ENCODE peak calls at places on chromosomes 16 and 17, in nine cellular contexts. One of them, this sample, is unnamed.

GRCh38 chr17:7667616-7668406 is 17.1 kb downstream of the ATP1B2 start:
- DNase-seq in activated T-cell treated with anti-CD3 and anti-CD28 coated beads for 1 hour: no peak
- DNase-seq in cerebellar nuclear complex: no peak
- DNase-seq in hepatic stellate cell: no peak
- DNase-seq in effector CD4-positive, alpha-beta T cell: no peak
- DNase-seq in stimulated activated naive B cell treated with anti-CD40 and anti-IgM and Interleukin-4, amounts not matched to agents 10 μg/mL and 1 μg/mL and 100 μg/mL, for 72 hours: no peak
- DNase-seq in HFF-Myc: no peak
- DNase-seq in skeletal muscle cell: no peak
- DNase-seq in epithelial cell of prostate: no peak
- DNase-seq in this sample: no peak

GRCh38 chr17:76385892-76386786 is 1.7 kb downstream of the SPHK1 start:
- DNase-seq in cerebellar nuclear complex: no peak
- DNase-seq in stimulated activated naive B cell treated with anti-CD40 and anti-IgM and Interleukin-4, amounts not matched to agents 10 μg/mL and 1 μg/mL and 100 μg/mL, for 72 hours: peak; percentile 75
- DNase-seq in epithelial cell of prostate: no peak
- DNase-seq in effector CD4-positive, alpha-beta T cell: peak; percentile 73
- DNase-seq in skeletal muscle cell: no peak
- DNase-seq in HFF-Myc: no peak
- DNase-seq in hepatic stellate cell: peak; percentile 94
- DNase-seq in activated T-cell treated with anti-CD3 and anti-CD28 coated beads for 1 hour: peak; percentile 78
- DNase-seq in this sample: peak; percentile 54

GRCh38 chr16:84929421-84930297 is 81.7 kb downstream of the ZDHHC7 start:
- DNase-seq in activated T-cell treated with anti-CD3 and anti-CD28 coated beads for 1 hour: no peak
- DNase-seq in HFF-Myc: no peak
- DNase-seq in stimulated activated naive B cell treated with anti-CD40 and anti-IgM and Interleukin-4, amounts not matched to agents 10 μg/mL and 1 μg/mL and 100 μg/mL, for 72 hours: no peak
- DNase-seq in cerebellar nuclear complex: no peak
- DNase-seq in skeletal muscle cell: no peak
- DNase-seq in epithelial cell of prostate: no peak
- DNase-seq in effector CD4-positive, alpha-beta T cell: no peak
- DNase-seq in hepatic stellate cell: no peak
- DNase-seq in this sample: no peak

GRCh38 chr17:81365148-81365600 is 30.1 kb upstream of the BAHCC1 start:
- DNase-seq in stimulated activated naive B cell treated with anti-CD40 and anti-IgM and Interleukin-4, amounts not matched to agents 10 μg/mL and 1 μg/mL and 100 μg/mL, for 72 hours: no peak
- DNase-seq in cerebellar nuclear complex: no peak
- DNase-seq in HFF-Myc: no peak
- DNase-seq in effector CD4-positive, alpha-beta T cell: no peak
- DNase-seq in activated T-cell treated with anti-CD3 and anti-CD28 coated beads for 1 hour: no peak
- DNase-seq in epithelial cell of prostate: peak; percentile 75
- DNase-seq in skeletal muscle cell: peak; percentile 46
- DNase-seq in hepatic stellate cell: no peak
- DNase-seq in this sample: no peak

GRCh38 chr16:89589241-89589926 is 13.8 kb downstream of the CPNE7 start:
- DNase-seq in hepatic stellate cell: no peak
- DNase-seq in stimulated activated naive B cell treated with anti-CD40 and anti-IgM and Interleukin-4, amounts not matched to agents 10 μg/mL and 1 μg/mL and 100 μg/mL, for 72 hours: no peak
- DNase-seq in HFF-Myc: no peak
- DNase-seq in effector CD4-positive, alpha-beta T cell: no peak
- DNase-seq in cerebellar nuclear complex: no peak
- DNase-seq in activated T-cell treated with anti-CD3 and anti-CD28 coated beads for 1 hour: no peak
- DNase-seq in skeletal muscle cell: no peak
- DNase-seq in epithelial cell of prostate: no peak
- DNase-seq in this sample: no peak

GRCh38 chr17:40827746-40828453 is 5.5 kb upstream of the KRT10 start:
- DNase-seq in epithelial cell of prostate: no peak
- DNase-seq in skeletal muscle cell: peak; percentile 61
- DNase-seq in activated T-cell treated with anti-CD3 and anti-CD28 coated beads for 1 hour: no peak
- DNase-seq in effector CD4-positive, alpha-beta T cell: no peak
- DNase-seq in hepatic stellate cell: no peak
- DNase-seq in HFF-Myc: no peak
- DNase-seq in stimulated activated naive B cell treated with anti-CD40 and anti-IgM and Interleukin-4, amounts not matched to agents 10 μg/mL and 1 μg/mL and 100 μg/mL, for 72 hours: no peak
- DNase-seq in cerebellar nuclear complex: no peak
- DNase-seq in this sample: no peak

GRCh38 chr17:74368341-74369152 is 1.2 kb downstream of the GPR142 start:
- DNase-seq in effector CD4-positive, alpha-beta T cell: peak; percentile 63
- DNase-seq in skeletal muscle cell: peak; percentile 4
- DNase-seq in hepatic stellate cell: peak; percentile 91
- DNase-seq in cerebellar nuclear complex: no peak
- DNase-seq in stimulated activated naive B cell treated with anti-CD40 and anti-IgM and Interleukin-4, amounts not matched to agents 10 μg/mL and 1 μg/mL and 100 μg/mL, for 72 hours: peak; percentile 48
- DNase-seq in epithelial cell of prostate: no peak
- DNase-seq in activated T-cell treated with anti-CD3 and anti-CD28 coated beads for 1 hour: peak; percentile 76
- DNase-seq in HFF-Myc: peak; percentile 7
- DNase-seq in this sample: peak; percentile 19

GRCh38 chr16:67529639-67530012 is 997 bp downstream of the RIPOR1 start:
- DNase-seq in epithelial cell of prostate: no peak
- DNase-seq in cerebellar nuclear complex: no peak
- DNase-seq in hepatic stellate cell: no peak
- DNase-seq in activated T-cell treated with anti-CD3 and anti-CD28 coated beads for 1 hour: no peak
- DNase-seq in skeletal muscle cell: no peak
- DNase-seq in stimulated activated naive B cell treated with anti-CD40 and anti-IgM and Interleukin-4, amounts not matched to agents 10 μg/mL and 1 μg/mL and 100 μg/mL, for 72 hours: no peak
- DNase-seq in HFF-Myc: no peak
- DNase-seq in effector CD4-positive, alpha-beta T cell: no peak
- DNase-seq in this sample: no peak

GRCh38 chr16:89442990-89443726 is 47.2 kb downstream of the ANKRD11 start:
- DNase-seq in cerebellar nuclear complex: peak; percentile 40
- DNase-seq in epithelial cell of prostate: peak; percentile 88
- DNase-seq in skeletal muscle cell: peak; percentile 39
- DNase-seq in activated T-cell treated with anti-CD3 and anti-CD28 coated beads for 1 hour: no peak
- DNase-seq in stimulated activated naive B cell treated with anti-CD40 and anti-IgM and Interleukin-4, amounts not matched to agents 10 μg/mL and 1 μg/mL and 100 μg/mL, for 72 hours: no peak
- DNase-seq in HFF-Myc: no peak
- DNase-seq in hepatic stellate cell: peak; percentile 78
- DNase-seq in effector CD4-positive, alpha-beta T cell: no peak
- DNase-seq in this sample: peak; percentile 57

GRCh38 chr16:81650982-81651562 is 128.0 kb upstream of the PLCG2 start:
- DNase-seq in effector CD4-positive, alpha-beta T cell: no peak
- DNase-seq in stimulated activated naive B cell treated with anti-CD40 and anti-IgM and Interleukin-4, amounts not matched to agents 10 μg/mL and 1 μg/mL and 100 μg/mL, for 72 hours: no peak
- DNase-seq in HFF-Myc: no peak
- DNase-seq in epithelial cell of prostate: no peak
- DNase-seq in activated T-cell treated with anti-CD3 and anti-CD28 coated beads for 1 hour: no peak
- DNase-seq in hepatic stellate cell: no peak
- DNase-seq in skeletal muscle cell: no peak
- DNase-seq in cerebellar nuclear complex: no peak
- DNase-seq in this sample: no peak

GRCh38 chr17:31487648-31488263 is 96.3 kb downstream of the RAB11FIP4 start:
- DNase-seq in skeletal muscle cell: no peak
- DNase-seq in hepatic stellate cell: peak; percentile 55
- DNase-seq in HFF-Myc: no peak
- DNase-seq in epithelial cell of prostate: peak; percentile 57
- DNase-seq in cerebellar nuclear complex: peak; percentile 78
- DNase-seq in stimulated activated naive B cell treated with anti-CD40 and anti-IgM and Interleukin-4, amounts not matched to agents 10 μg/mL and 1 μg/mL and 100 μg/mL, for 72 hours: peak; percentile 86
- DNase-seq in activated T-cell treated with anti-CD3 and anti-CD28 coated beads for 1 hour: peak; percentile 94
- DNase-seq in effector CD4-positive, alpha-beta T cell: peak; percentile 93
- DNase-seq in this sample: no peak

GRCh38 chr16:30786936-30787612 is at the start of gene ZNF629:
- DNase-seq in skeletal muscle cell: no peak
- DNase-seq in hepatic stellate cell: peak; percentile 93
- DNase-seq in stimulated activated naive B cell treated with anti-CD40 and anti-IgM and Interleukin-4, amounts not matched to agents 10 μg/mL and 1 μg/mL and 100 μg/mL, for 72 hours: no peak
- DNase-seq in effector CD4-positive, alpha-beta T cell: no peak
- DNase-seq in epithelial cell of prostate: no peak
- DNase-seq in activated T-cell treated with anti-CD3 and anti-CD28 coated beads for 1 hour: no peak
- DNase-seq in HFF-Myc: no peak
- DNase-seq in cerebellar nuclear complex: peak; percentile 31
- DNase-seq in this sample: no peak

GRCh38 chr17:46020023-46020735 is 21.1 kb downstream of the STH start:
- DNase-seq in stimulated activated naive B cell treated with anti-CD40 and anti-IgM and Interleukin-4, amounts not matched to agents 10 μg/mL and 1 μg/mL and 100 μg/mL, for 72 hours: peak; percentile 63
- DNase-seq in hepatic stellate cell: no peak
- DNase-seq in effector CD4-positive, alpha-beta T cell: peak; percentile 26
- DNase-seq in activated T-cell treated with anti-CD3 and anti-CD28 coated beads for 1 hour: peak; percentile 30
- DNase-seq in epithelial cell of prostate: no peak
- DNase-seq in HFF-Myc: no peak
- DNase-seq in cerebellar nuclear complex: no peak
- DNase-seq in skeletal muscle cell: no peak
- DNase-seq in this sample: no peak

GRCh38 chr17:75371339-75371738 is 34.1 kb downstream of the GRB2 start:
- DNase-seq in hepatic stellate cell: no peak
- DNase-seq in effector CD4-positive, alpha-beta T cell: no peak
- DNase-seq in skeletal muscle cell: no peak
- DNase-seq in epithelial cell of prostate: no peak
- DNase-seq in activated T-cell treated with anti-CD3 and anti-CD28 coated beads for 1 hour: no peak
- DNase-seq in cerebellar nuclear complex: no peak
- DNase-seq in HFF-Myc: no peak
- DNase-seq in stimulated activated naive B cell treated with anti-CD40 and anti-IgM and Interleukin-4, amounts not matched to agents 10 μg/mL and 1 μg/mL and 100 μg/mL, for 72 hours: no peak
- DNase-seq in this sample: no peak

GRCh38 chr17:32323784-32324590 is 18.0 kb downstream of the C17orf75 start:
- DNase-seq in skeletal muscle cell: no peak
- DNase-seq in stimulated activated naive B cell treated with anti-CD40 and anti-IgM and Interleukin-4, amounts not matched to agents 10 μg/mL and 1 μg/mL and 100 μg/mL, for 72 hours: no peak
- DNase-seq in effector CD4-positive, alpha-beta T cell: no peak
- DNase-seq in activated T-cell treated with anti-CD3 and anti-CD28 coated beads for 1 hour: no peak
- DNase-seq in HFF-Myc: no peak
- DNase-seq in epithelial cell of prostate: peak; percentile 22
- DNase-seq in hepatic stellate cell: peak; percentile 37
- DNase-seq in cerebellar nuclear complex: no peak
- DNase-seq in this sample: no peak

GRCh38 chr16:8753411-8754054 is 43.9 kb downstream of the TMEM186 start:
- DNase-seq in stimulated activated naive B cell treated with anti-CD40 and anti-IgM and Interleukin-4, amounts not matched to agents 10 μg/mL and 1 μg/mL and 100 μg/mL, for 72 hours: no peak
- DNase-seq in cerebellar nuclear complex: no peak
- DNase-seq in skeletal muscle cell: no peak
- DNase-seq in epithelial cell of prostate: no peak
- DNase-seq in hepatic stellate cell: no peak
- DNase-seq in HFF-Myc: no peak
- DNase-seq in activated T-cell treated with anti-CD3 and anti-CD28 coated beads for 1 hour: no peak
- DNase-seq in effector CD4-positive, alpha-beta T cell: no peak
- DNase-seq in this sample: no peak

GRCh38 chr16:15466886-15467781 is 32.7 kb downstream of the BMERB1 start:
- DNase-seq in hepatic stellate cell: no peak
- DNase-seq in effector CD4-positive, alpha-beta T cell: no peak
- DNase-seq in stimulated activated naive B cell treated with anti-CD40 and anti-IgM and Interleukin-4, amounts not matched to agents 10 μg/mL and 1 μg/mL and 100 μg/mL, for 72 hours: no peak
- DNase-seq in cerebellar nuclear complex: no peak
- DNase-seq in activated T-cell treated with anti-CD3 and anti-CD28 coated beads for 1 hour: no peak
- DNase-seq in HFF-Myc: no peak
- DNase-seq in epithelial cell of prostate: no peak
- DNase-seq in skeletal muscle cell: no peak
- DNase-seq in this sample: no peak

GRCh38 chr17:32627233-32628008 is 140.6 kb downstream of the CDK5R1 start:
- DNase-seq in hepatic stellate cell: peak; percentile 15
- DNase-seq in epithelial cell of prostate: no peak
- DNase-seq in HFF-Myc: no peak
- DNase-seq in stimulated activated naive B cell treated with anti-CD40 and anti-IgM and Interleukin-4, amounts not matched to agents 10 μg/mL and 1 μg/mL and 100 μg/mL, for 72 hours: no peak
- DNase-seq in activated T-cell treated with anti-CD3 and anti-CD28 coated beads for 1 hour: no peak
- DNase-seq in effector CD4-positive, alpha-beta T cell: no peak
- DNase-seq in skeletal muscle cell: no peak
- DNase-seq in cerebellar nuclear complex: peak; percentile 88
- DNase-seq in this sample: no peak

GRCh38 chr16:85733155-85733838 is 17.6 kb downstream of the C16orf74 start:
- DNase-seq in effector CD4-positive, alpha-beta T cell: no peak
- DNase-seq in cerebellar nuclear complex: no peak
- DNase-seq in epithelial cell of prostate: no peak
- DNase-seq in hepatic stellate cell: no peak
- DNase-seq in stimulated activated naive B cell treated with anti-CD40 and anti-IgM and Interleukin-4, amounts not matched to agents 10 μg/mL and 1 μg/mL and 100 μg/mL, for 72 hours: no peak
- DNase-seq in HFF-Myc: no peak
- DNase-seq in skeletal muscle cell: peak; percentile 46
- DNase-seq in activated T-cell treated with anti-CD3 and anti-CD28 coated beads for 1 hour: no peak
- DNase-seq in this sample: no peak

GRCh38 chr16:86663691-86664517 is 85.6 kb downstream of the FOXL1 start:
- DNase-seq in stimulated activated naive B cell treated with anti-CD40 and anti-IgM and Interleukin-4, amounts not matched to agents 10 μg/mL and 1 μg/mL and 100 μg/mL, for 72 hours: no peak
- DNase-seq in activated T-cell treated with anti-CD3 and anti-CD28 coated beads for 1 hour: no peak
- DNase-seq in hepatic stellate cell: no peak
- DNase-seq in epithelial cell of prostate: no peak
- DNase-seq in HFF-Myc: no peak
- DNase-seq in cerebellar nuclear complex: no peak
- DNase-seq in skeletal muscle cell: peak; percentile 84
- DNase-seq in effector CD4-positive, alpha-beta T cell: no peak
- DNase-seq in this sample: no peak

GRCh38 chr17:17551361-17551760 is 40.1 kb downstream of the PEMT start:
- DNase-seq in skeletal muscle cell: no peak
- DNase-seq in epithelial cell of prostate: no peak
- DNase-seq in stimulated activated naive B cell treated with anti-CD40 and anti-IgM and Interleukin-4, amounts not matched to agents 10 μg/mL and 1 μg/mL and 100 μg/mL, for 72 hours: no peak
- DNase-seq in HFF-Myc: no peak
- DNase-seq in activated T-cell treated with anti-CD3 and anti-CD28 coated beads for 1 hour: no peak
- DNase-seq in cerebellar nuclear complex: no peak
- DNase-seq in effector CD4-positive, alpha-beta T cell: no peak
- DNase-seq in hepatic stellate cell: no peak
- DNase-seq in this sample: no peak

GRCh38 chr16:16075463-16076399 is 126.3 kb downstream of the ABCC1 start:
- DNase-seq in skeletal muscle cell: no peak
- DNase-seq in activated T-cell treated with anti-CD3 and anti-CD28 coated beads for 1 hour: no peak
- DNase-seq in cerebellar nuclear complex: no peak
- DNase-seq in stimulated activated naive B cell treated with anti-CD40 and anti-IgM and Interleukin-4, amounts not matched to agents 10 μg/mL and 1 μg/mL and 100 μg/mL, for 72 hours: no peak
- DNase-seq in epithelial cell of prostate: no peak
- DNase-seq in HFF-Myc: no peak
- DNase-seq in effector CD4-positive, alpha-beta T cell: no peak
- DNase-seq in hepatic stellate cell: no peak
- DNase-seq in this sample: peak; percentile 50

GRCh38 chr17:17553217-17554195 is 38.0 kb downstream of the PEMT start:
- DNase-seq in hepatic stellate cell: no peak
- DNase-seq in skeletal muscle cell: no peak
- DNase-seq in activated T-cell treated with anti-CD3 and anti-CD28 coated beads for 1 hour: no peak
- DNase-seq in stimulated activated naive B cell treated with anti-CD40 and anti-IgM and Interleukin-4, amounts not matched to agents 10 μg/mL and 1 μg/mL and 100 μg/mL, for 72 hours: no peak
- DNase-seq in epithelial cell of prostate: no peak
- DNase-seq in effector CD4-positive, alpha-beta T cell: no peak
- DNase-seq in HFF-Myc: no peak
- DNase-seq in cerebellar nuclear complex: no peak
- DNase-seq in this sample: no peak

GRCh38 chr16:58110590-58111330 is 18.4 kb downstream of the CFAP20 start:
- DNase-seq in effector CD4-positive, alpha-beta T cell: no peak
- DNase-seq in hepatic stellate cell: no peak
- DNase-seq in cerebellar nuclear complex: no peak
- DNase-seq in skeletal muscle cell: no peak
- DNase-seq in HFF-Myc: no peak
- DNase-seq in stimulated activated naive B cell treated with anti-CD40 and anti-IgM and Interleukin-4, amounts not matched to agents 10 μg/mL and 1 μg/mL and 100 μg/mL, for 72 hours: no peak
- DNase-seq in epithelial cell of prostate: no peak
- DNase-seq in activated T-cell treated with anti-CD3 and anti-CD28 coated beads for 1 hour: no peak
- DNase-seq in this sample: no peak

This sample was measured in AG09319.